ENCODE peak calls at places on chromosome 1, in four cellular contexts. H, J, K and B are unnamed samples.

GRCh38 chr1:247373721-247374141 is 42.1 kb upstream of the ZNF496 start:
- DNase-seq in H (peak; percentile 61), J (no peak), K (no peak), B (peak; percentile 52)

GRCh38 chr1:180728472-180729106 is 96.8 kb downstream of the XPR1 start:
- DNase-seq in H (no peak), J (no peak), K (no peak), B (no peak)

GRCh38 chr1:204123376-204123775 is 28.5 kb downstream of the ETNK2 start:
- DNase-seq in H (peak; percentile 62), J (no peak), K (no peak), B (no peak)

GRCh38 chr1:20261095-20261494 is 29.6 kb upstream of the VWA5B1 start:
- DNase-seq in H (no peak), J (no peak), K (no peak), B (no peak)

GRCh38 chr1:40315795-40316594 is 1.1 kb downstream of the COL9A2 start:
- DNase-seq in H (peak; percentile 29), J (no peak), K (peak; percentile 55), B (no peak)

GRCh38 chr1:89669445-89669844 is 36.5 kb downstream of the LRRC8C start:
- DNase-seq in H (no peak), J (no peak), K (no peak), B (no peak)

GRCh38 chr1:2451744-2452582 is 24.1 kb upstream of the PLCH2 start:
- DNase-seq in H (peak; percentile 98), J (peak; percentile 65), K (no peak), B (peak; percentile 84)

GRCh38 chr1:112297536-112297935 is 98.5 kb upstream of the CTTNBP2NL start:
- DNase-seq in H (no peak), J (no peak), K (no peak), B (no peak)

GRCh38 chr1:28986296-28986910 is 72.0 kb downstream of the EPB41 start:
- DNase-seq in H (no peak), J (no peak), K (no peak), B (no peak)

GRCh38 chr1:50278352-50278878 is 144.8 kb downstream of the DMRTA2 start:
- DNase-seq in H (no peak), J (no peak), K (no peak), B (no peak)

GRCh38 chr1:64404202-64404601 is 65.7 kb upstream of the CACHD1 start:
- DNase-seq in H (no peak), J (no peak), K (no peak), B (no peak)

GRCh38 chr1:6870571-6870970 is 85.3 kb downstream of the CAMTA1 start:
- DNase-seq in H (no peak), J (no peak), K (no peak), B (no peak)

GRCh38 chr1:234933031-234933430 is 195.6 kb downstream of the TOMM20 start:
- DNase-seq in H (no peak), J (no peak), K (no peak), B (peak; percentile 11)

GRCh38 chr1:42758641-42759040 is 8.2 kb downstream of the P3H1 start:
- DNase-seq in H (no peak), J (no peak), K (no peak), B (no peak)

GRCh38 chr1:228978486-228979324 is 243.4 kb downstream of the RHOU start:
- DNase-seq in H (peak; percentile 42), J (no peak), K (no peak), B (no peak)

GRCh38 chr1:220879509-220880366 is 495 bp downstream of the HLX start:
- DNase-seq in H (peak; percentile 84), J (no peak), K (no peak), B (peak; percentile 74)

GRCh38 chr1:86517336-86517735 is 29.5 kb upstream of the CLCA4 start:
- DNase-seq in H (no peak), J (no peak), K (no peak), B (no peak)

GRCh38 chr1:11799099-11799498 is 6.7 kb downstream of the MTHFR start:
- DNase-seq in H (no peak), J (no peak), K (no peak), B (no peak)

GRCh38 chr1:111727056-111727455 is 12.1 kb downstream of the INKA2 start:
- DNase-seq in H (no peak), J (no peak), K (no peak), B (no peak)

GRCh38 chr1:44785027-44785376 is 3.0 kb downstream of the BEST4 start:
- DNase-seq in H (no peak), J (no peak), K (no peak), B (peak; percentile 39)

GRCh38 chr1:25066253-25066652 is 136.2 kb upstream of the RUNX3 start:
- DNase-seq in H (peak; percentile 39), J (no peak), K (no peak), B (no peak)